ENCODE peak calls at places on chromosomes 5 and 9, in nine cellular contexts. W is transverse colon, Z is BJ, I is right lobe of liver, N is cardiac fibroblast, R is AG04450, K is progenitor cell of endocrine pancreas, B is body of pancreas, G is GM13976. A is an unnamed sample.

GRCh38 chr9:135147473-135147805 is 60.0 kb downstream of the OLFM1 start:
- DNase-seq in W (no peak), Z (no peak), I (no peak), N (no peak), R (no peak), K (no peak), B (no peak), G (no peak), A (no peak)

GRCh38 chr5:73311291-73312110 is 137.1 kb downstream of the FOXD1 start:
- DNase-seq in W (no peak), Z (no peak), I (no peak), N (peak; percentile 90), R (peak; percentile 66), K (no peak), B (peak; percentile 18), G (no peak), A (no peak)

GRCh38 chr5:178114325-178115135 is 1.2 kb downstream of the N4BP3 start:
- DNase-seq in W (peak; percentile 45), Z (no peak), I (no peak), N (no peak), R (no peak), K (no peak), B (peak; percentile 25), G (no peak), A (no peak)

GRCh38 chr5:171623551-171624097 is 162.0 kb upstream of the SMIM23 start:
- DNase-seq in W (no peak), Z (no peak), I (no peak), N (no peak), R (no peak), K (no peak), B (no peak), G (no peak), A (no peak)

GRCh38 chr9:129208191-129209091 is 30.4 kb upstream of the IER5L start:
- DNase-seq in W (no peak), Z (no peak), I (no peak), N (no peak), R (no peak), K (no peak), B (no peak), G (no peak), A (no peak)

GRCh38 chr5:84487963-84488362 is 103.3 kb upstream of the EDIL3 start:
- DNase-seq in W (no peak), Z (no peak), I (no peak), N (peak; percentile 86), R (peak; percentile 82), K (no peak), B (no peak), G (no peak), A (no peak)

GRCh38 chr5:168879929-168880328 is 300.8 kb upstream of the PANK3 start:
- DNase-seq in W (no peak), Z (no peak), I (no peak), N (peak; percentile 84), R (no peak), K (no peak), B (peak; percentile 32), G (peak; percentile 50), A (no peak)

GRCh38 chr5:134275822-134276221 is 49.9 kb upstream of the PPP2CA start:
- DNase-seq in W (no peak), Z (no peak), I (no peak), N (no peak), R (no peak), K (no peak), B (no peak), G (peak; percentile 23), A (no peak)

GRCh38 chr5:74642543-74642863 is 2.0 kb upstream of the ENC1 start:
- DNase-seq in W (no peak), Z (no peak), I (no peak), N (no peak), R (no peak), K (no peak), B (no peak), G (no peak), A (no peak)

GRCh38 chr9:98707158-98708102 is 1.3 kb downstream of the GABBR2 start:
- DNase-seq in W (no peak), Z (no peak), I (peak; percentile 67), N (peak; percentile 89), R (peak; percentile 46), K (peak; percentile 69), B (peak; percentile 51), G (peak; percentile 73), A (peak; percentile 74)
- TF ChIP-seq CTCF in W (no peak), Z (peak; percentile 79), I (peak; percentile 32), N (peak; percentile 82), R (peak; percentile 79), K (peak; percentile 77), B (peak; percentile 24), G (peak; percentile 20), A (peak; percentile 80)

GRCh38 chr5:93677344-93678021 is 63.9 kb downstream of the POU5F2 start:
- DNase-seq in W (no peak), Z (peak; percentile 88), I (no peak), N (peak; percentile 81), R (peak; percentile 85), K (peak; percentile 14), B (peak; percentile 59), G (no peak), A (peak; percentile 18)

GRCh38 chr5:93676707-93677106 is 64.7 kb downstream of the POU5F2 start:
- DNase-seq in W (no peak), Z (no peak), I (no peak), N (no peak), R (no peak), K (no peak), B (no peak), G (no peak), A (no peak)

GRCh38 chr5:93675458-93676450 is 65.6 kb downstream of the POU5F2 start:
- DNase-seq in W (no peak), Z (no peak), I (no peak), N (no peak), R (no peak), K (no peak), B (no peak), G (no peak), A (no peak)

GRCh38 chr5:93681432-93681831 is 60.0 kb downstream of the POU5F2 start:
- DNase-seq in W (no peak), Z (no peak), I (no peak), N (peak; percentile 28), R (no peak), K (no peak), B (no peak), G (no peak), A (no peak)
- TF ChIP-seq CTCF in W (no peak), Z (peak; percentile 23), I (no peak), N (peak; percentile 37), R (peak; percentile 33), K (peak; percentile 64), B (no peak), G (no peak), A (peak; percentile 66)

DNA sequence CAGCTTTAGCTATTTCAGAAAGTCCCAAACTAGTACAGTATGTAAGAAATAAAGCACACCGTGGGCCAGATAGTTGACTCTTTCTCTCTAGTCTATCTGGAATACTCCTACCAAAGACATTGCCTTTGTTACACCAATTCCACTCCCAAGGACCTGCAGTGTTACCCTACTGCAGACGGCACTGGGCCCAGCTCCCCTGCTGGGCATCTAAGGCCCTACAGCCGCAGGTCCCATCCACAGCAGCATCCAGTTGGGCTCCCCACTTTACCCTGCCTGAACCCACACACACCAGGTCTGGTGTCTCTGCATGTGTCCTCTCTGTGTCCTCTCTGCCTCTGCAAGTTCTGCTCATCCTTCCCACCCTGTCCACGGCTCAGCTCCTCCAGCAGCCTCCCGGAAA is 22.5 kb downstream of the TNIP1 start:
- DNase-seq in W (no peak), Z (no peak), I (no peak), N (no peak), R (no peak), K (no peak), B (no peak), G (no peak), A (no peak)
- TF ChIP-seq CTCF in W (no peak), Z (peak; percentile 12), I (no peak), N (peak; percentile 23), R (peak; percentile 13), K (no peak), B (no peak), G (no peak), A (peak; percentile 18)

DNA sequence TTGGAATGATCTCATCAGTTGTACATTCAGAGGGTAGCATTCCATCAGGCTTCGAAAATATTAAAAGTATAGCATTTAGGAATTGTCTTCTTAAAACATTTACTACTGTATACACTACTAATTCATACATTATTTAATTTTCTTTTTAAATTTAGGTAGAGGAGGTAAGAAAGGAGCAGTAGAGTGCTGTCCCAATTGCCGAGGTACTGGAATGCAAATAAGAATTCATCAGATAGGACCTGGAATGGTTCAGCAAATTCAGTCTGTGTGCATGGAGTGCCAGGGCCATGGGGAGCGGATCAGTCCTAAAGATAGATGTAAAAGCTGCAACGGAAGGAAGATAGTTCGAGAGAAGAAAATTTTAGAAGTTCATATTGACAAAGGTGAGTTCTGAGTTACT is 5.2 kb downstream of the DNAJA1 start:
- DNase-seq in W (no peak), Z (no peak), I (no peak), N (no peak), R (no peak), K (no peak), B (no peak), G (no peak), A (no peak)
- TF ChIP-seq CTCF in W (no peak), Z (no peak), I (no peak), N (no peak), R (no peak), K (no peak), B (no peak), G (no peak), A (no peak)

A was measured in neural crest cell.